ENCODE peak calls at places on chromosomes 16 and 17, in ten cellular contexts. L, R, P, I, H, B, S, Z, W and X are unnamed samples.

GRCh38 chr16:57618306-57619132 is 9.9 kb upstream of the ADGRG1 start:
- DNase-seq in L (no peak), S (no peak), P (peak), H (peak), I (peak), Z (peak), R (no peak), W (no peak), B (no peak), X (no peak)

GRCh38 chr17:5667871-5668270 is 83.6 kb upstream of the NLRP1 start:
- DNase-seq in L (no peak), P (no peak), I (no peak), S (no peak), W (no peak), H (no peak), B (no peak), Z (no peak), R (no peak), X (no peak)

GRCh38 chr17:35557353-35557752 is 3.3 kb downstream of the SLFN14 start:
- DNase-seq in P (no peak), W (no peak), Z (no peak), L (no peak), S (no peak), R (no peak), I (no peak), B (no peak), H (no peak), X (no peak)

GRCh38 chr17:80476877-80477646 is 655 bp upstream of the NPTX1 start:
- DNase-seq in S (no peak), W (no peak), I (no peak), Z (no peak), B (no peak), L (no peak), P (no peak), H (no peak), R (no peak), X (no peak)

GRCh38 chr16:83615553-83615952 is 192.2 kb upstream of the HSBP1 start:
- DNase-seq in W (no peak), R (no peak), I (no peak), B (no peak), L (no peak), Z (no peak), S (no peak), H (no peak), P (no peak), X (no peak)

GRCh38 chr16:75053791-75054555 is 55.1 kb downstream of the ZNRF1 start:
- DNase-seq in B (peak), L (peak), I (peak), H (no peak), P (no peak), Z (peak), S (no peak), W (no peak), R (peak), X (no peak)

GRCh38 chr17:77433385-77434135 is 292.8 kb downstream of the SEC14L1 start:
- DNase-seq in B (peak), W (peak), P (peak), S (no peak), H (peak), Z (peak), L (no peak), R (no peak), I (no peak), X (no peak)

GRCh38 chr17:76714822-76715461 is 4.2 kb upstream of the MXRA7 start:
- DNase-seq in S (no peak), B (peak), I (peak), P (peak), Z (peak), R (peak), H (peak), W (peak), L (peak), X (no peak)

GRCh38 chr16:55552621-55553020 is 13.9 kb upstream of the CAPNS2 start:
- DNase-seq in W (no peak), Z (no peak), B (no peak), P (no peak), L (no peak), S (peak), H (no peak), I (no peak), R (no peak), X (peak)

GRCh38 chr16:73149329-73149728 is 101.4 kb upstream of the ZFHX3 start:
- DNase-seq in S (no peak), W (no peak), I (peak), Z (no peak), B (no peak), H (no peak), P (no peak), L (peak), R (no peak), X (no peak)

GRCh38 chr17:64617125-64617780 is 44.9 kb downstream of the SMURF2 start:
- DNase-seq in P (no peak), I (no peak), W (no peak), Z (no peak), L (no peak), S (no peak), R (no peak), B (no peak), H (no peak), X (no peak)

GRCh38 chr17:47649972-47650524 is 329 bp downstream of the KPNB1 start:
- DNase-seq in L (no peak), P (no peak), H (no peak), W (no peak), Z (no peak), R (peak), B (no peak), I (peak), S (peak), X (no peak)

GRCh38 chr16:11023640-11024039 is 79.3 kb downstream of the CLEC16A start:
- DNase-seq in R (no peak), P (no peak), W (no peak), B (no peak), S (no peak), I (no peak), L (no peak), Z (no peak), H (no peak), X (no peak)

GRCh38 chr17:68356949-68357455 is 65.7 kb downstream of the ARSG start:
- DNase-seq in W (no peak), P (no peak), I (no peak), H (no peak), L (no peak), S (no peak), Z (no peak), B (no peak), R (no peak), X (no peak)

GRCh38 chr17:307741-308507 is 44.7 kb downstream of the RPH3AL start:
- DNase-seq in I (peak), Z (peak), R (no peak), H (no peak), W (peak), P (peak), B (peak), S (no peak), L (no peak), X (no peak)

GRCh38 chr17:82734987-82735866 is at the start of gene FN3K:
- DNase-seq in Z (peak), P (no peak), S (peak), R (peak), B (peak), L (peak), H (peak), W (peak), I (peak), X (no peak)

GRCh38 chr16:58411736-58412614 is 19.7 kb downstream of the GINS3 start:
- DNase-seq in P (no peak), S (no peak), H (no peak), B (no peak), L (no peak), Z (no peak), I (no peak), R (no peak), W (no peak), X (no peak)

GRCh38 chr17:49942918-49943317 is 26.1 kb upstream of the DLX4 start:
- DNase-seq in P (no peak), B (no peak), Z (no peak), H (no peak), I (no peak), R (no peak), L (no peak), S (no peak), W (no peak), X (no peak)

GRCh38 chr17:14305785-14306496 is 5.1 kb downstream of the HS3ST3B1 start:
- DNase-seq in B (no peak), Z (no peak), W (no peak), S (no peak), L (no peak), R (no peak), I (no peak), P (no peak), H (no peak), X (no peak)

GRCh38 chr17:13114601-13115024 is 96.8 kb upstream of the ELAC2 start:
- DNase-seq in B (peak), L (peak), H (peak), S (peak), W (no peak), Z (no peak), I (peak), R (no peak), P (no peak), X (no peak)

GRCh38 chr16:74071996-74072559 is 224.5 kb upstream of the PSMD7 start:
- DNase-seq in I (no peak), S (no peak), B (no peak), R (no peak), W (no peak), H (no peak), P (no peak), L (no peak), Z (no peak), X (no peak)

GRCh38 chr17:82019905-82020873 is 2.5 kb downstream of the CENPX start:
- DNase-seq in Z (no peak), P (peak), S (no peak), R (no peak), B (peak), I (peak), L (peak), H (peak), W (no peak), X (no peak)

GRCh38 chr17:61836266-61837174 is 26.8 kb downstream of the BRIP1 start:
- DNase-seq in R (no peak), I (no peak), H (no peak), S (no peak), Z (no peak), L (no peak), P (no peak), B (no peak), W (no peak), X (no peak)

GRCh38 chr17:14317383-14317782 is 16.5 kb downstream of the HS3ST3B1 start:
- DNase-seq in R (peak), P (no peak), W (no peak), S (no peak), H (no peak), Z (no peak), I (no peak), B (no peak), L (no peak), X (no peak)

GRCh38 chr16:29811896-29812665 is at the start of gene PRRT2:
- DNase-seq in R (no peak), W (peak), H (peak), P (peak), S (no peak), B (peak), L (peak), I (peak), Z (peak), X (no peak)

GRCh38 chr16:14600164-14600563 is 29.9 kb downstream of the PARN start:
- DNase-seq in H (peak), I (no peak), W (no peak), R (no peak), S (peak), Z (no peak), L (no peak), B (no peak), P (no peak), X (no peak)

GRCh38 chr17:66415366-66416206 is 113.2 kb downstream of the PRKCA start:
- DNase-seq in W (no peak), P (no peak), S (no peak), L (peak), B (no peak), H (no peak), I (no peak), Z (no peak), R (no peak), X (no peak)

GRCh38 chr17:45584092-45585036 is 93.8 kb upstream of the PLEKHM1 start:
- DNase-seq in B (peak), W (peak), Z (peak), L (peak), R (no peak), S (peak), I (peak), P (peak), H (peak), X (no peak)

GRCh38 chr17:75191584-75191983 is 8.8 kb upstream of the SUMO2 start:
- DNase-seq in W (no peak), S (no peak), I (no peak), P (no peak), R (no peak), B (no peak), H (no peak), Z (no peak), L (no peak), X (no peak)

GRCh38 chr17:61443475-61443882 is 8.7 kb upstream of the TBX4 start:
- DNase-seq in H (no peak), Z (no peak), P (no peak), S (no peak), B (no peak), R (no peak), W (no peak), I (no peak), L (no peak), X (no peak)

GRCh38 chr16:87956169-87956770 is 5.0 kb downstream of the BANP start:
- DNase-seq in I (no peak), R (peak), W (no peak), H (peak), B (peak), S (no peak), L (peak), Z (no peak), P (peak), X (no peak)

GRCh38 chr17:6393368-6393952 is 41.5 kb downstream of the AIPL1 start:
- DNase-seq in H (no peak), I (no peak), P (no peak), S (no peak), Z (no peak), R (no peak), B (no peak), L (no peak), W (no peak), X (no peak)

GRCh38 chr16:87744750-87745514 is 20.9 kb downstream of the KLHDC4 start:
- DNase-seq in I (no peak), W (no peak), L (peak), Z (no peak), P (no peak), H (no peak), B (no peak), S (no peak), R (no peak), X (no peak)

GRCh38 chr17:49817993-49818392 is 29.5 kb downstream of the KAT7 start:
- DNase-seq in B (no peak), S (no peak), R (no peak), Z (no peak), L (no peak), H (no peak), W (no peak), I (no peak), P (peak), X (no peak)

GRCh38 chr16:3999479-3999868 is 116.8 kb downstream of the ADCY9 start:
- DNase-seq in R (no peak), I (no peak), B (peak), W (peak), L (no peak), H (peak), Z (peak), P (no peak), S (no peak), X (no peak)

GRCh38 chr16:50006954-50007353 is 18.1 kb upstream of the CNEP1R1 start:
- DNase-seq in L (no peak), Z (no peak), R (no peak), S (no peak), B (no peak), I (no peak), P (no peak), W (no peak), H (no peak), X (no peak)

GRCh38 chr17:77425791-77426641 is 285.2 kb downstream of the SEC14L1 start:
- DNase-seq in H (no peak), L (no peak), I (no peak), Z (peak), P (no peak), B (no peak), S (peak), W (peak), R (no peak), X (no peak)

GRCh38 chr17:64240261-64240740 is 22.8 kb downstream of the TEX2 start:
- DNase-seq in Z (no peak), L (no peak), R (no peak), H (peak), I (no peak), B (no peak), W (no peak), S (no peak), P (no peak), X (no peak)

GRCh38 chr16:27209591-27209990 is 6.3 kb downstream of the KDM8 start:
- DNase-seq in Z (no peak), B (no peak), P (no peak), R (no peak), H (no peak), L (no peak), I (no peak), S (no peak), W (no peak), X (no peak)

GRCh38 chr16:27211026-27211425 is 7.7 kb downstream of the KDM8 start:
- DNase-seq in P (no peak), S (no peak), Z (no peak), I (no peak), W (no peak), L (no peak), R (no peak), H (no peak), B (no peak), X (no peak)

GRCh38 chr16:27210174-27210573 is 6.8 kb downstream of the KDM8 start:
- DNase-seq in W (no peak), S (no peak), H (no peak), P (no peak), B (no peak), R (no peak), L (no peak), Z (no peak), I (no peak), X (no peak)

GRCh38 chr16:27208081-27208692 is 4.9 kb downstream of the KDM8 start:
- DNase-seq in L (no peak), B (no peak), R (no peak), S (no peak), Z (no peak), P (no peak), I (no peak), W (no peak), H (no peak), X (no peak)

GRCh38 chr16:27208809-27209208 is 5.5 kb downstream of the KDM8 start:
- DNase-seq in L (no peak), S (no peak), Z (no peak), P (no peak), B (no peak), I (no peak), R (no peak), H (no peak), W (no peak), X (no peak)
- H3K27ac ChIP-seq in L (peak), S (no peak), Z (no peak), P (no peak), B (no peak), I (peak), R (no peak), H (no peak), W (no peak), X (no peak)

DNA sequence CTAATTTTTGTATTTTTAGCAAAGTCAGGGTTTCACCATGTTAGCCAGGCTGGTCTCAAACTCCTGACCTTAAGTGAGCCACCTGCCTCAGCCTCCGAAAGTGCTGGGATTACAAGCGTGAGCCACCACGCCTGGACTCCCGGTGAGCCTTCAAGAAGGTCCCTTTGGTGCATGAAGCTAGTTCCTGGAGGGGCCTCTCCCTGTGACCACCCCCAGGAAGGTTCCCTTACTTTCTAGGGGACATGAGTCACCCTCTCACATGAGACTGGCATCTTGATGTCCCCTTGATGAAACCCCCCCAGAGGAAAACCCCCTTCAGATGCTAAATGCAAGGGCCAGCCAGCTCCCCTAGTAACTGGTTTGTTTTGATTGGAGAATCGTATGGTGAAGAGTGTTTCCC is 12.8 kb downstream of the CARHSP1 start:
- DNase-seq in L (no peak), B (no peak), Z (peak), I (no peak), P (no peak), W (no peak), H (no peak), S (no peak), R (no peak), X (no peak)
- H3K27ac ChIP-seq in L (no peak), B (peak), Z (no peak), I (no peak), P (no peak), W (no peak), H (no peak), S (peak), R (no peak), X (no peak)

GRCh38 chr17:8475227-8475626 is 39.5 kb downstream of the NDEL1 start:
- DNase-seq in L (no peak), I (no peak), Z (no peak), R (no peak), B (no peak), S (no peak), P (no peak), H (no peak), W (no peak), X (no peak)
- H3K27ac ChIP-seq in L (no peak), I (no peak), Z (no peak), R (no peak), B (no peak), S (no peak), P (no peak), H (peak), W (no peak), X (no peak)

GRCh38 chr17:18248811-18249210 is 9.7 kb downstream of the FLII start:
- DNase-seq in B (no peak), W (no peak), Z (no peak), H (no peak), I (no peak), R (no peak), L (no peak), S (no peak), P (no peak), X (no peak)

GRCh38 chr17:18246880-18247612 is 11.5 kb downstream of the FLII start:
- DNase-seq in L (peak), I (no peak), W (peak), S (peak), P (no peak), R (no peak), H (peak), B (peak), Z (peak), X (peak)

GRCh38 chr17:18246109-18246725 is 12.3 kb downstream of the FLII start:
- DNase-seq in I (no peak), W (no peak), L (no peak), S (no peak), H (no peak), P (no peak), R (no peak), Z (no peak), B (no peak), X (no peak)

GRCh38 chr17:18248300-18248731 is 10.2 kb downstream of the FLII start:
- DNase-seq in L (peak), H (peak), W (peak), B (peak), R (peak), I (no peak), Z (peak), S (peak), P (peak), X (no peak)

GRCh38 chr17:18247613-18248001 is 10.9 kb downstream of the FLII start:
- DNase-seq in P (no peak), R (no peak), I (no peak), L (peak), W (peak), H (no peak), B (peak), S (no peak), Z (no peak), X (no peak)
- H3K27ac ChIP-seq in P (no peak), R (peak), I (no peak), L (no peak), W (peak), H (no peak), B (peak), S (peak), Z (no peak), X (peak)

DNA sequence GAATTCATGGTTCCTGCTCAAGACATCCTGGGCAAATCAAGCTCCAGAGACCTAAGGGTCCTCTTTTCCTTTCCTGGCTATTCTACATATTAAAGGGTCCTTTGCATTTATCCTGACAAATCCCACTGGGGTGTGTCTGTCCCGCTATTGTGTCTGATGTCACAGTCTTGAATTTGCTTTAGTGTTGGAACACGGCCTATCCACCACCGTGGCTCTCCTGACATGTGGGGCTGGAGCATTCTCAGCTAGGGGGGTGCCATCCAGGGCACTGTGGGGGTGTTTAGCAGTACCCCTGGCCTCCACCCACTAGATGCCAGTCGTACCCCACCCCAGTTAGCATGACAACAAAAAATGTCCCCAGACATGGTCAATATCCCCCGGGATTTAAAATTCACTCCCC is 92.9 kb downstream of the IRF8 start:
- DNase-seq in H (no peak), S (no peak), Z (peak), W (no peak), R (no peak), I (no peak), B (no peak), L (no peak), P (no peak), X (no peak)
- H3K27ac ChIP-seq in H (no peak), S (no peak), Z (no peak), W (no peak), R (no peak), I (no peak), B (no peak), L (no peak), P (no peak), X (no peak)

GRCh38 chr16:81627024-81627423 is 152.1 kb upstream of the PLCG2 start:
- DNase-seq in H (no peak), Z (no peak), R (no peak), L (no peak), W (no peak), P (no peak), B (no peak), I (no peak), S (no peak), X (peak)
- H3K27ac ChIP-seq in H (peak), Z (no peak), R (no peak), L (no peak), W (no peak), P (peak), B (no peak), I (no peak), S (peak), X (peak)